ENCODE peak calls at places on chromosome 2, in nine cellular contexts. N is sigmoid colon, G is epithelial cell of esophagus, Z is brain microvascular endothelial cell, O is left ventricle myocardium inferior, X is chondrocyte, K is psoas muscle, I is body of pancreas, M is heart right ventricle. L is an unnamed sample.

GRCh38 chr2:171598713-171599319 is 76.5 kb downstream of the CYBRD1 start:
- DNase-seq in X (no peak), I (peak; percentile 37), N (no peak), K (no peak), O (no peak), Z (peak; percentile 70), M (peak; percentile 34), G (peak; percentile 83), L (no peak)

GRCh38 chr2:140442319-140442718 is 1662.1 kb upstream of the NXPH2 start:
- DNase-seq in N (no peak), M (no peak), O (no peak), Z (peak; percentile 80), X (no peak), I (no peak), G (no peak), K (no peak), L (no peak)

GRCh38 chr2:191913796-191914195 is 66.9 kb upstream of the CAVIN2 start:
- DNase-seq in K (no peak), N (no peak), X (no peak), M (no peak), G (no peak), Z (no peak), I (no peak), O (no peak), L (no peak)

GRCh38 chr2:47310801-47311560 is 92.0 kb upstream of the MSH2 start:
- DNase-seq in O (peak; percentile 55), N (peak; percentile 85), G (peak; percentile 19), K (no peak), I (peak; percentile 30), Z (no peak), M (peak; percentile 37), X (no peak), L (no peak)

GRCh38 chr2:39659765-39660611 is 5.7 kb upstream of the TMEM178A start:
- DNase-seq in N (no peak), K (no peak), M (no peak), Z (no peak), G (peak; percentile 39), X (no peak), I (no peak), O (no peak), L (no peak)

GRCh38 chr2:196849895-196850294 is 40.7 kb upstream of the C2orf66 start:
- DNase-seq in Z (peak; percentile 7), K (no peak), N (no peak), X (no peak), I (peak; percentile 14), G (peak; percentile 19), M (no peak), O (no peak), L (no peak)

GRCh38 chr2:19759880-19760279 is 141.9 kb downstream of the TTC32 start:
- DNase-seq in K (no peak), X (no peak), I (no peak), G (no peak), O (no peak), Z (no peak), M (no peak), N (no peak), L (no peak)

GRCh38 chr2:122023059-122023879 is 267.8 kb downstream of the TSN start:
- DNase-seq in G (no peak), K (no peak), M (no peak), Z (no peak), N (no peak), O (no peak), I (no peak), X (no peak), L (peak; percentile 37)

GRCh38 chr2:223306371-223306770 is 254.4 kb downstream of the KCNE4 start:
- DNase-seq in K (no peak), X (no peak), O (no peak), N (no peak), I (no peak), Z (peak; percentile 47), G (peak; percentile 24), M (no peak), L (no peak)

GRCh38 chr2:59899692-59900091 is 653.8 kb downstream of the BCL11A start:
- DNase-seq in K (no peak), I (no peak), M (no peak), O (no peak), X (no peak), Z (no peak), N (no peak), G (no peak), L (no peak)

GRCh38 chr2:183283176-183283575 is 158.9 kb downstream of the NUP35 start:
- DNase-seq in G (peak; percentile 50), I (no peak), O (no peak), N (no peak), M (no peak), K (no peak), Z (no peak), X (no peak), L (no peak)

GRCh38 chr2:132691556-132691955 is 21.6 kb upstream of the LYPD1 start:
- DNase-seq in O (no peak), G (no peak), I (no peak), M (no peak), N (no peak), X (no peak), K (no peak), Z (no peak), L (no peak)

GRCh38 chr2:159090514-159091201 is 122.2 kb downstream of the TANC1 start:
- DNase-seq in N (no peak), I (no peak), G (peak; percentile 87), Z (no peak), O (no peak), M (no peak), X (no peak), K (no peak), L (no peak)

GRCh38 chr2:119366161-119366648 is 429 bp downstream of the C2orf76 start:
- DNase-seq in I (no peak), N (peak; percentile 69), G (peak; percentile 32), O (no peak), X (no peak), K (no peak), M (no peak), Z (peak; percentile 22), L (no peak)

GRCh38 chr2:98568161-98568956 is 40.0 kb downstream of the COA5 start:
- DNase-seq in G (peak; percentile 63), Z (no peak), K (no peak), I (no peak), O (no peak), N (peak; percentile 29), M (no peak), X (no peak), L (no peak)

GRCh38 chr2:168687314-168687713 is 115.1 kb upstream of the NOSTRIN start:
- DNase-seq in X (no peak), Z (peak; percentile 46), M (no peak), N (no peak), O (no peak), I (no peak), K (no peak), G (peak; percentile 21), L (no peak)
- TF ChIP-seq CTCF in X (peak; percentile 78), Z (peak; percentile 26), M (peak; percentile 43), N (no peak), O (peak; percentile 48), I (no peak), K (peak; percentile 47), G (peak; percentile 32), L (no peak)

GRCh38 chr2:46126571-46126970 is 170.6 kb upstream of the EPAS1 start:
- DNase-seq in M (no peak), K (no peak), G (no peak), N (no peak), Z (no peak), I (no peak), O (no peak), X (no peak), L (no peak)
- TF ChIP-seq CTCF in M (no peak), K (no peak), G (no peak), N (no peak), Z (no peak), I (no peak), O (no peak), X (no peak), L (no peak)

GRCh38 chr2:37880546-37880945 is 44.5 kb upstream of the RMDN2 start:
- DNase-seq in N (no peak), G (no peak), Z (no peak), O (no peak), I (no peak), M (no peak), X (no peak), K (no peak), L (no peak)
- TF ChIP-seq CTCF in N (no peak), G (no peak), Z (peak; percentile 30), O (no peak), I (no peak), M (no peak), X (peak; percentile 22), K (no peak), L (no peak)

DNA sequence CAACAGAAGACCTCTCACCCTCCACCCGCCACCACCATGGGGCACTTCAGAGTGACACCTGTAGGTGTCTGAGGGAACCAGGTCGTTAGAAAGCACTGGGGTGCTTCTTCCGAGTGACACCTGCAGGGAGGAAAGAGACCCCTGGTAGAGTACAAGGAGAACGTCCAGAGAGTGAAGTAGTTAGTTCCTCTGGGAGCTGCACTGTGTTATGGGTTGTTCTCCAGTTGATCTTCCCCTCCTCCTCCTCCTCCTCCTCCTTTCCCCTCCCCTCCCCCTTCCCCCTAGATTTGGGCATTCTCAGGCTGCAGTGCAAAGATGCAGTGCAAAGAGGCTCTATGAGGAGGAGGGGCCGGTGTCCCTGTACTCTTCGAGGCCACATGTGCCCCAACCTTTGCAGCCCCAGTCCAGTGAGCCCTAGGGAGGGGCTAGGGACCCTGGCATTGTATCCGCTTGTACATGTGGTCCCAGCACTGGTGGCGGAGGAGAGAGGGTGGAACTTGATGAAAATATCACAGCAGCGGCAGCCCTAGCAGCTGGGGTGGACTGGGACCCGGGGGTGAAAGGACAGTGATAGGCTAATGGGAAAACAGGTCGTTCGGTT is 850 bp downstream of the DNAJB2 start:
- DNase-seq in X (peak; percentile 58), N (peak; percentile 66), M (no peak), O (no peak), I (no peak), K (no peak), G (no peak), Z (no peak), L (no peak)
- TF ChIP-seq CTCF in X (peak; percentile 39), N (no peak), M (peak; percentile 5), O (no peak), I (no peak), K (no peak), G (peak; percentile 4), Z (no peak), L (no peak)